ENCODE peak calls at places on chromosome 2, in eight cellular contexts. Z is NCI-H345, E is activated T-cell treated with anti-CD3 and anti-CD28 coated beads for 1 hour, Q is GDM1, C is naive B cell, V is AG08395, P is G401, U is NCI-H1092 treated with DMSO at 0.1 percent for 48 hours. O is an unnamed sample.

GRCh38 chr2:70531419-70532130 is 22.1 kb downstream of the TGFA start:
- DNase-seq in Z (no peak), E (no peak), Q (no peak), C (no peak), V (no peak), P (no peak), U (no peak), O (no peak)

GRCh38 chr2:149832256-149832655 is 244.7 kb upstream of the MMADHC start:
- DNase-seq in Z (no peak), E (no peak), Q (no peak), C (no peak), V (no peak), P (no peak), U (no peak), O (no peak)

GRCh38 chr2:12442627-12442928 is 274.2 kb upstream of the TRIB2 start:
- DNase-seq in Z (no peak), E (no peak), Q (no peak), C (no peak), V (peak; percentile 8), P (no peak), U (no peak), O (no peak)

GRCh38 chr2:152432206-152432653 is 97.3 kb downstream of the FMNL2 start:
- DNase-seq in Z (no peak), E (no peak), Q (no peak), C (no peak), V (peak; percentile 51), P (peak; percentile 97), U (no peak), O (no peak)

GRCh38 chr2:109258376-109258775 is 129.4 kb downstream of the SH3RF3 start:
- DNase-seq in Z (no peak), E (no peak), Q (no peak), C (no peak), V (no peak), P (no peak), U (no peak), O (no peak)

GRCh38 chr2:149648282-149649030 is 60.9 kb upstream of the MMADHC start:
- DNase-seq in Z (no peak), E (no peak), Q (no peak), C (no peak), V (peak; percentile 91), P (peak; percentile 47), U (no peak), O (no peak)

GRCh38 chr2:39942970-39943369 is 163.9 kb upstream of the THUMPD2 start:
- DNase-seq in Z (no peak), E (no peak), Q (no peak), C (no peak), V (peak; percentile 23), P (no peak), U (no peak), O (no peak)

GRCh38 chr2:208250401-208250800 is 4.5 kb downstream of the IDH1 start:
- DNase-seq in Z (no peak), E (no peak), Q (no peak), C (no peak), V (peak; percentile 15), P (no peak), U (no peak), O (no peak)

GRCh38 chr2:217890445-217890844 is 112.3 kb downstream of the TNS1 start:
- DNase-seq in Z (no peak), E (no peak), Q (no peak), C (no peak), V (peak; percentile 67), P (no peak), U (no peak), O (no peak)

GRCh38 chr2:8475349-8476045 is 206.4 kb upstream of the ID2 start:
- DNase-seq in Z (peak; percentile 70), E (no peak), Q (no peak), C (peak; percentile 64), V (no peak), P (no peak), U (peak; percentile 21), O (peak; percentile 21)

GRCh38 chr2:45329045-45329677 is 281.9 kb downstream of the SRBD1 start:
- DNase-seq in Z (no peak), E (no peak), Q (no peak), C (no peak), V (peak; percentile 60), P (no peak), U (no peak), O (no peak)

GRCh38 chr2:104853926-104854506 is at the start of gene POU3F3:
- DNase-seq in Z (peak; percentile 100), E (no peak), Q (no peak), C (no peak), V (peak; percentile 44), P (peak; percentile 94), U (peak; percentile 91), O (no peak)

GRCh38 chr2:147548453-147548852 is 296.4 kb upstream of the ACVR2A start:
- DNase-seq in Z (no peak), E (no peak), Q (no peak), C (no peak), V (no peak), P (no peak), U (no peak), O (no peak)

GRCh38 chr2:132593171-132593570 is 76.8 kb downstream of the LYPD1 start:
- DNase-seq in Z (no peak), E (no peak), Q (no peak), C (no peak), V (no peak), P (no peak), U (no peak), O (no peak)

GRCh38 chr2:99615247-99615771 is 125.5 kb upstream of the REV1 start:
- DNase-seq in Z (peak; percentile 8), E (no peak), Q (no peak), C (no peak), V (no peak), P (no peak), U (no peak), O (no peak)

GRCh38 chr2:221502270-221502973 is 69.7 kb downstream of the EPHA4 start:
- DNase-seq in Z (no peak), E (no peak), Q (no peak), C (no peak), V (peak; percentile 44), P (no peak), U (no peak), O (no peak)

GRCh38 chr2:20609349-20609994 is 41.4 kb downstream of the HS1BP3 start:
- DNase-seq in Z (peak; percentile 81), E (no peak), Q (no peak), C (no peak), V (peak; percentile 67), P (no peak), U (peak; percentile 71), O (no peak)

GRCh38 chr2:121721926-121722325 is 14.7 kb downstream of the NIFK start:
- DNase-seq in Z (no peak), E (no peak), Q (no peak), C (no peak), V (peak; percentile 75), P (no peak), U (no peak), O (no peak)

GRCh38 chr2:189633392-189633811 is 27.9 kb upstream of the ASNSD1 start:
- DNase-seq in Z (no peak), E (no peak), Q (no peak), C (no peak), V (no peak), P (no peak), U (no peak), O (no peak)

GRCh38 chr2:234690569-234691225 is 193.8 kb upstream of the ARL4C start:
- DNase-seq in Z (peak; percentile 99), E (no peak), Q (peak; percentile 54), C (no peak), V (no peak), P (no peak), U (peak; percentile 97), O (no peak)

GRCh38 chr2:151922845-151923666 is 94.8 kb upstream of the ARL5A start:
- DNase-seq in Z (peak; percentile 7), E (no peak), Q (no peak), C (no peak), V (no peak), P (no peak), U (no peak), O (no peak)

GRCh38 chr2:160208662-160209229 is 8.7 kb upstream of the ITGB6 start:
- DNase-seq in Z (no peak), E (no peak), Q (no peak), C (no peak), V (no peak), P (no peak), U (no peak), O (no peak)

GRCh38 chr2:43082111-43082877 is 144.1 kb downstream of the ZFP36L2 start:
- DNase-seq in Z (no peak), E (no peak), Q (no peak), C (no peak), V (peak; percentile 67), P (no peak), U (no peak), O (no peak)

GRCh38 chr2:177721815-177722552 is 329.4 kb downstream of the AGPS start:
- DNase-seq in Z (no peak), E (no peak), Q (no peak), C (no peak), V (no peak), P (peak; percentile 41), U (no peak), O (no peak)

GRCh38 chr2:37698931-37699481 is 27.6 kb upstream of the CDC42EP3 start:
- DNase-seq in Z (no peak), E (no peak), Q (no peak), C (no peak), V (peak; percentile 16), P (no peak), U (no peak), O (no peak)

GRCh38 chr2:10094271-10094814 is 14.1 kb upstream of the CYS1 start:
- DNase-seq in Z (no peak), E (no peak), Q (no peak), C (no peak), V (no peak), P (peak; percentile 81), U (no peak), O (no peak)

GRCh38 chr2:37781028-37781427 is 109.6 kb upstream of the CDC42EP3 start:
- DNase-seq in Z (no peak), E (no peak), Q (no peak), C (no peak), V (no peak), P (no peak), U (no peak), O (no peak)

GRCh38 chr2:149090706-149091105 is 52.2 kb downstream of the LYPD6B start:
- DNase-seq in Z (no peak), E (no peak), Q (no peak), C (no peak), V (peak; percentile 32), P (no peak), U (no peak), O (no peak)

GRCh38 chr2:62250239-62250638 is 54.3 kb downstream of the B3GNT2 start:
- DNase-seq in Z (no peak), E (no peak), Q (no peak), C (no peak), V (no peak), P (no peak), U (no peak), O (no peak)

GRCh38 chr2:113113794-113114193 is 13.6 kb upstream of the IL1RN start:
- DNase-seq in Z (no peak), E (no peak), Q (no peak), C (no peak), V (no peak), P (no peak), U (no peak), O (no peak)

GRCh38 chr2:68653034-68653433 is 9.7 kb downstream of the PROKR1 start:
- DNase-seq in Z (no peak), E (no peak), Q (no peak), C (no peak), V (no peak), P (no peak), U (no peak), O (no peak)

GRCh38 chr2:43027496-43027895 is 198.9 kb downstream of the ZFP36L2 start:
- DNase-seq in Z (no peak), E (no peak), Q (no peak), C (no peak), V (no peak), P (no peak), U (no peak), O (no peak)

GRCh38 chr2:198968585-198968984 is 489.2 kb downstream of the SATB2 start:
- DNase-seq in Z (no peak), E (no peak), Q (no peak), C (no peak), V (no peak), P (no peak), U (no peak), O (no peak)

GRCh38 chr2:18169121-18169786 is 290.8 kb downstream of the KCNS3 start:
- DNase-seq in Z (no peak), E (no peak), Q (no peak), C (no peak), V (no peak), P (peak; percentile 90), U (no peak), O (no peak)